ENCODE peak calls at places on chromosomes 3 and 15, in six cellular contexts. Q is fibroblast of lung, P is PC-3, E is MM.1S, Y is fibroblast of the aortic adventitia, X is Caco-2. T is an unnamed sample.
A peak's percentile ranks its signal among the peaks of the same experiment; 100 is the strongest.

GRCh38 chr3:118938183-118938961 is 96.3 kb downstream of the IGSF11 start:
- DNase-seq in Q (peak; percentile 5), Y (no peak), E (no peak), X (no peak), P (peak; percentile 86), T (no peak)

GRCh38 chr15:100695048-100695447 is 92.7 kb downstream of the ASB7 start:
- DNase-seq in X (no peak), E (no peak), Q (no peak), Y (peak; percentile 79), P (no peak), T (no peak)

GRCh38 chr3:43902415-43902814 is 211.7 kb downstream of the ABHD5 start:
- DNase-seq in Y (no peak), E (no peak), X (no peak), Q (no peak), P (no peak), T (peak; percentile 48)

GRCh38 chr15:66789029-66790025 is 87.3 kb downstream of the SMAD6 start:
- DNase-seq in X (no peak), Q (peak; percentile 89), E (no peak), Y (peak; percentile 86), P (peak; percentile 61), T (peak; percentile 83)

GRCh38 chr3:4821975-4822374 is 157.3 kb upstream of the BHLHE40 start:
- DNase-seq in P (no peak), Q (no peak), X (no peak), Y (no peak), E (no peak), T (no peak)

GRCh38 chr15:92884813-92885461 is 15.2 kb upstream of the CHD2 start:
- DNase-seq in Y (peak; percentile 57), X (no peak), P (peak; percentile 21), Q (peak; percentile 45), E (no peak), T (no peak)

GRCh38 chr3:112092439-112093179 is 6.4 kb downstream of the C3orf52 start:
- DNase-seq in P (no peak), Y (peak; percentile 85), E (peak; percentile 31), Q (peak; percentile 24), X (no peak), T (peak; percentile 56)

GRCh38 chr15:39629376-39629775 is 48.5 kb downstream of the THBS1 start:
- DNase-seq in P (peak; percentile 84), E (peak; percentile 41), Q (no peak), X (no peak), Y (no peak), T (no peak)

GRCh38 chr3:194877311-194878119 is 191.8 kb downstream of the FAM43A start:
- DNase-seq in Y (peak; percentile 52), Q (no peak), X (no peak), P (no peak), E (no peak), T (no peak)

GRCh38 chr3:105351821-105352220 is 14.9 kb upstream of the ALCAM start:
- DNase-seq in X (no peak), Y (peak; percentile 64), Q (peak; percentile 47), E (no peak), P (peak; percentile 91), T (peak; percentile 69)

GRCh38 chr3:180684807-180685206 is 5.5 kb upstream of the CCDC39 start:
- DNase-seq in Y (no peak), E (no peak), X (no peak), P (no peak), Q (no peak), T (no peak)

GRCh38 chr3:180683816-180684215 is 4.5 kb upstream of the CCDC39 start:
- DNase-seq in P (no peak), Q (no peak), X (no peak), Y (no peak), E (no peak), T (no peak)

GRCh38 chr3:180678231-180678630 is 1.1 kb downstream of the CCDC39 start:
- DNase-seq in Y (no peak), Q (no peak), X (no peak), P (no peak), E (peak; percentile 53), T (no peak)

GRCh38 chr3:180679178-180680096 is at the start of gene CCDC39:
- DNase-seq in X (peak; percentile 71), P (peak; percentile 88), E (peak; percentile 96), Y (peak; percentile 56), Q (peak; percentile 57), T (peak; percentile 42)

GRCh38 chr3:180680097-180680430 is 775 bp upstream of the CCDC39 start:
- DNase-seq in Y (peak; percentile 48), Q (peak; percentile 49), X (peak; percentile 34), E (peak; percentile 77), P (no peak), T (peak; percentile 18)
- TF ChIP-seq CTCF in Y (peak; percentile 59), Q (peak; percentile 48), X (peak; percentile 49), E (peak; percentile 97), P (peak; percentile 94), T (peak; percentile 46)

DNA sequence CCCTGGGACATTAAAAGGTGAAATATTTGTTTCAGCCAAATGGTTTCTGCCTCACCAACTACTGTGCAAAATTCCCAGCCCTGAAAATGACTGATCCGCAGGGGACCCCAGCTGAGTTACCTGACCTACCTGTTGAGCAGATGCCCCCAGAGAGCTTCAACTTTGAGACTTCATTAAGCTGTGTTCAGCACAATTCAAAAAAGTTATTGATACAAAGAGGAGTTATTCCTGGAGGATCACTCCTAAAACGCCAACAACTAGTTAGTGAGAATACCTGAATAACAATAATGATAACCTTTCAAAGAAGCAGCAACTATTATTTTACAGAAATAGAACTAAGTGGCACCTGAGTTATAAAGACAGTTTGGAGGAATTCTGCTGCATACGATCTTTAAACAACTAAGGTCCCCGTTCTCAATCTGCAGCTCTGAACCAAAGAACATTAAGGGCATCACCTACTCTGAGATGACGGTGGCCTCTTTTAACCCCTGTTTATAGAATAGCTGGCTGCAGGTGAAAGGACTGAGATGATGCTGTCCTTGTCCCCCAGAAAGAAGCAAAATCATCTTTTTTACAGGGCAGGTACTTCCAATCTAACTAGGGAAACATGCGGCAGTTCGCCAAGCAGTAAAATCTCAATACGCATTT is 659 bp downstream of the GADL1 start:
- DNase-seq in Q (no peak), X (no peak), E (no peak), P (peak; percentile 11), Y (no peak), T (no peak)
- H3K4me3 ChIP-seq in Q (peak overlapping the region; percentile 69), X (peak overlapping the region; percentile 50), E (no peak overlapping the region), P (peak overlapping the region; percentile 79), Y (peak overlapping the region; percentile 71), T (peak overlapping the region; percentile 62)

GRCh38 chr3:66196633-66197032 is 24.2 kb upstream of the SLC25A26 start:
- DNase-seq in Q (peak; percentile 26), Y (peak; percentile 25), P (peak; percentile 12), E (no peak), X (no peak), T (no peak)
- TF ChIP-seq CTCF in Q (no peak), Y (peak; percentile 25), P (peak; percentile 39), E (peak; percentile 5), X (no peak), T (peak; percentile 50)

GRCh38 chr3:55484191-55484644 is 2.9 kb downstream of the WNT5A start:
- DNase-seq in X (no peak), Y (no peak), Q (peak; percentile 19), E (no peak), P (no peak), T (no peak)

GRCh38 chr3:55483196-55484095 is 3.7 kb downstream of the WNT5A start:
- DNase-seq in Y (no peak), X (no peak), Q (peak; percentile 27), P (no peak), E (no peak), T (no peak)

GRCh38 chr3:55481918-55482495 is 5.1 kb downstream of the WNT5A start:
- DNase-seq in E (no peak), Y (no peak), P (no peak), X (no peak), Q (peak; percentile 39), T (peak; percentile 78)

GRCh38 chr3:55481067-55481917 is 5.8 kb downstream of the WNT5A start:
- DNase-seq in Q (peak; percentile 72), E (no peak), X (no peak), P (peak; percentile 33), Y (no peak), T (peak; percentile 94)

GRCh38 chr3:55482496-55483195 is 4.5 kb downstream of the WNT5A start:
- DNase-seq in X (no peak), E (no peak), Q (peak; percentile 54), Y (no peak), P (no peak), T (peak; percentile 64)
- H3K4me3 ChIP-seq in X (no peak overlapping the region), E (no peak overlapping the region), Q (peak overlapping the region; percentile 91), Y (peak overlapping the region; percentile 57), P (no peak overlapping the region), T (peak overlapping the region; percentile 98)

DNA sequence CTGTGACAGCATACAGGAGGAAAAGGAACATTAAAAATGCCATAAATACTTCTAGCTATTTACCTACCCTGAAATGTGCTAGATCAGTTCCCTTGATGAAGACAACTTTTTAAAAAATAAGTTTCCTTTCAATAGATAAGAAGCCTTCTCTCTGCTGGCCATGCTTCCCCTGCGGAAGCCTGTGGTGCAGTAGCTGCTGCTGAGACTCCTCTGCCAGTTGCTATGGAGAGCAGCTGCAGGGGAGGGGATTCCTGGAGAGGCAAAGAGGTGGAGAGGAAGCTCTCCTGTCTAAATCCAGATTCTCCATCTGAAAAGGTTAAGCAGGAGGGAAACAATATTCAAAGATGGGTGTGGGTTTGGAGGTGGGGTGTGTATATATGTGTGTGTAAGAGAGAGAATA is 69.8 kb upstream of the BFSP2 start:
- DNase-seq in E (no peak), P (no peak), Y (no peak), Q (no peak), X (no peak), T (no peak)
- TF ChIP-seq CTCF in E (no peak), P (no peak), Y (no peak), Q (no peak), X (no peak), T (no peak)

GRCh38 chr3:152305075-152305474 is 36.3 kb downstream of the MBNL1 start:
- DNase-seq in P (peak; percentile 21), X (no peak), Y (no peak), E (no peak), Q (no peak), T (no peak)

GRCh38 chr3:152309031-152309430 is 40.3 kb downstream of the MBNL1 start:
- DNase-seq in Y (no peak), X (no peak), E (no peak), Q (no peak), P (no peak), T (no peak)

GRCh38 chr3:152308475-152308844 is 39.7 kb downstream of the MBNL1 start:
- DNase-seq in P (no peak), E (no peak), Q (no peak), Y (no peak), X (no peak), T (no peak)

GRCh38 chr3:152309535-152310317 is 41.0 kb downstream of the MBNL1 start:
- DNase-seq in Q (peak; percentile 62), P (peak; percentile 81), E (no peak), Y (peak; percentile 67), X (no peak), T (peak; percentile 78)

DNA sequence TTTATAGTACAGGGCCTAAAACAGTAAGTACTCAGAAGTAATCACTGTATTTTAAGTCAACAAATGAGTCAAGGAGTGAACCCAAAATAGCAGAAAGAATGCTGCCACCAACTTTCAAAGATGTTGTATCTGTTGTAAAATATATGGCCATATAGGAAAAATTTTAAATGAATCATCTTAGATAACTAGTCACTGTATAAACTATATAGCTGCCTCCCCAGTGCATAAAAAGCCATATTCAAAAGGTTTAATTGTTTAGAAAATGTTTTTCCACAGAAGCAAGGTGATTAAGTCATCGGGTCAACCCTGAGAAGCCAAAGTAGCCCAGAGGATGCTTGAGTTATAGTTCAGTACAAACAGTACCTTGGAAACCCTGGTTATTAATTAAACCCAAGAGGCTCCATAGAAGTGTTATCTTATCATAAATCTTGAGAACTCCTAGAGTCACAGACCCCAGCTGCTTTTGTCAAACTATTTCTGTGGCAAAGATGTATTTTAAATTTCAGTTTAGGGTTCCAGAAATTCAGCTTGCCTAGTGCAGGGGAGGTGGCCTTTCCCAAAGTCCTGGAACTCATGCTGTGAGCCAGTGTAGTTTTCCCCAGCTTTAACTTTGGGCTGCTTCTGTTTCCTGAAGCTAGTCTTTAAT is 39.2 kb downstream of the MBNL1 start:
- DNase-seq in X (no peak), Y (no peak), E (no peak), P (peak; percentile 92), Q (no peak), T (no peak)
- H3K4me3 ChIP-seq in X (no peak overlapping the region), Y (no peak overlapping the region), E (no peak overlapping the region), P (peak overlapping the region; percentile 60), Q (no peak overlapping the region), T (no peak overlapping the region)